ENCODE peak calls at places on chromosomes 5 and 9, in six cellular contexts. Y is lung; A is AG04450; K is right cardiac atrium; R is dorsolateral prefrontal cortex; G is CD4-positive, CD25-positive, alpha-beta regulatory T cell. D is an unnamed sample.

GRCh38 chr9:117763314-117763713 is 59.1 kb downstream of the TLR4 start:
- DNase-seq in R (no peak), A (no peak), Y (no peak), G (no peak), K (no peak), D (no peak)

GRCh38 chr5:14801792-14802191 is 69.8 kb downstream of the ANKH start:
- DNase-seq in R (no peak), A (no peak), Y (no peak), K (no peak), G (peak), D (no peak)

GRCh38 chr9:136058801-136059302 is 36.2 kb downstream of the NACC2 start:
- DNase-seq in Y (no peak), K (no peak), R (no peak), G (no peak), A (no peak), D (peak)

GRCh38 chr9:127863179-127863578 is 8.7 kb upstream of the ENG start:
- DNase-seq in R (no peak), G (no peak), Y (no peak), K (no peak), A (no peak), D (no peak)

GRCh38 chr9:105138306-105138801 is 106.1 kb upstream of the SLC44A1 start:
- DNase-seq in G (no peak), A (no peak), Y (no peak), R (no peak), K (no peak), D (peak)

GRCh38 chr9:114518599-114519022 is 13.3 kb upstream of the WHRN start:
- DNase-seq in R (no peak), A (no peak), Y (no peak), K (no peak), G (peak), D (no peak)

GRCh38 chr9:136054146-136054545 is 40.9 kb downstream of the NACC2 start:
- DNase-seq in Y (no peak), K (no peak), G (no peak), R (no peak), A (no peak), D (no peak)

GRCh38 chr9:131585375-131585774 is 40.1 kb downstream of the PRRT1B start:
- DNase-seq in R (no peak), Y (no peak), A (no peak), K (peak), G (peak), D (no peak)

GRCh38 chr5:83510199-83510730 is 38.7 kb downstream of the VCAN start:
- DNase-seq in R (no peak), K (no peak), G (peak), A (no peak), Y (no peak), D (no peak)

GRCh38 chr9:138114501-138115245 is 237.1 kb downstream of the CACNA1B start:
- DNase-seq in Y (no peak), K (no peak), A (no peak), G (no peak), R (no peak), D (no peak)

GRCh38 chr5:62585751-62586150 is 7.1 kb downstream of the LRRC70 start:
- DNase-seq in Y (no peak), R (no peak), K (no peak), G (no peak), A (no peak), D (no peak)

GRCh38 chr9:108850293-108850897 is 5.4 kb downstream of the ACTL7B start:
- DNase-seq in R (no peak), G (peak), K (no peak), Y (no peak), A (no peak), D (no peak)

GRCh38 chr5:107808671-107809137 is 138.0 kb upstream of the EFNA5 start:
- DNase-seq in A (no peak), Y (no peak), G (no peak), R (no peak), K (no peak), D (no peak)

GRCh38 chr5:115309751-115310370 is 13.4 kb upstream of the CCDC112 start:
- DNase-seq in A (peak), G (peak), Y (no peak), R (no peak), K (no peak), D (no peak)

GRCh38 chr5:63170496-63170895 is 591.9 kb downstream of the LRRC70 start:
- DNase-seq in Y (no peak), G (no peak), A (no peak), R (no peak), K (no peak), D (no peak)

GRCh38 chr9:136955202-136955942 is 3.3 kb downstream of the LCN12 start:
- DNase-seq in Y (no peak), R (no peak), G (no peak), A (no peak), K (peak), D (no peak)

GRCh38 chr5:141672856-141673813 is 8.9 kb downstream of the ARAP3 start:
- DNase-seq in A (no peak), Y (no peak), G (no peak), K (peak), R (no peak), D (no peak)

GRCh38 chr5:76771705-76772405 is 47.0 kb upstream of the F2RL1 start:
- DNase-seq in G (no peak), K (no peak), A (no peak), Y (no peak), R (no peak), D (no peak)

GRCh38 chr9:6902423-6902822 is 144.7 kb downstream of the KDM4C start:
- DNase-seq in R (no peak), Y (no peak), K (no peak), A (no peak), G (no peak), D (no peak)

GRCh38 chr9:14303526-14303925 is 10.4 kb downstream of the NFIB start:
- DNase-seq in R (no peak), K (no peak), Y (no peak), G (no peak), A (no peak), D (no peak)

GRCh38 chr9:19028835-19029451 is 4.1 kb downstream of the SAXO1 start:
- DNase-seq in K (no peak), A (peak), Y (no peak), R (peak), G (peak), D (no peak)

GRCh38 chr9:108270041-108270440 is 585.7 kb downstream of the ACTL7B start:
- DNase-seq in R (no peak), A (no peak), Y (no peak), G (no peak), K (no peak), D (no peak)

GRCh38 chr5:180592176-180592575 is 877 bp upstream of the SCGB3A1 start:
- DNase-seq in G (no peak), K (peak), Y (no peak), A (no peak), R (no peak), D (no peak)

GRCh38 chr9:136886610-136887597 is 588 bp downstream of the TRAF2 start:
- DNase-seq in G (peak), A (no peak), R (no peak), K (peak), Y (no peak), D (no peak)

GRCh38 chr5:84673785-84674184 is 289.1 kb upstream of the EDIL3 start:
- DNase-seq in Y (no peak), G (no peak), A (no peak), K (no peak), R (no peak), D (no peak)

GRCh38 chr5:74632947-74633356 is 7.6 kb downstream of the ENC1 start:
- DNase-seq in G (no peak), A (peak), Y (no peak), R (no peak), K (no peak), D (no peak)

GRCh38 chr9:75238311-75238976 is 150.1 kb downstream of the OSTF1 start:
- DNase-seq in Y (peak), R (no peak), G (peak), K (peak), A (peak), D (peak)

GRCh38 chr9:132651259-132651658 is 18.5 kb downstream of the DDX31 start:
- DNase-seq in K (no peak), A (peak), G (peak), R (no peak), Y (no peak), D (no peak)

GRCh38 chr9:20286154-20286553 is 336.1 kb downstream of the MLLT3 start:
- DNase-seq in A (no peak), K (no peak), G (no peak), R (no peak), Y (no peak), D (no peak)

GRCh38 chr5:113213551-113213971 is 221.2 kb downstream of the TSSK1B start:
- DNase-seq in R (no peak), A (no peak), Y (no peak), K (no peak), G (no peak), D (no peak)
- H3K27ac ChIP-seq in R (peak), A (no peak), Y (no peak), K (no peak), G (no peak), D (no peak)

DNA sequence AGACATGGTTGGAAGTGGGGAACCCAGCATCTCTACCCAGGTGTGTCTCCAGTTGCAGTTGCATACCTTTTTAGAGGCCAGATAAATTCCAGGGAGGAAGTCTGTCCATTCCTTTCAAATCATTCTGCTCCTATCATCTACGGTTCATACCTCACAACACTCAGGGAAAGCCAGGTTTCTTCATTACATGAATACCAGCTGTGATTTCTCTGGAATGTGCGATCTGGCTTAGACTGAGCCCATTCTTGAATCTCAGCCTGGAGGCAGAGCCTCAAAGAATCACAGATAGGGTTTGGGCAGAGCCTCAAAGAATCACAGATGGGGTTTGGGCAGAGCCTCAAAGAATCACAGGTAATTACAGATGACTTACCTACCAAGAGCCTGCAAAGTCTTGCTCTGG is 7.2 kb downstream of the P4HA2 start:
- DNase-seq in Y (no peak), R (no peak), G (no peak), A (no peak), K (no peak), D (no peak)
- H3K27ac ChIP-seq in Y (no peak), R (no peak), G (no peak), A (no peak), K (no peak), D (peak)

DNA sequence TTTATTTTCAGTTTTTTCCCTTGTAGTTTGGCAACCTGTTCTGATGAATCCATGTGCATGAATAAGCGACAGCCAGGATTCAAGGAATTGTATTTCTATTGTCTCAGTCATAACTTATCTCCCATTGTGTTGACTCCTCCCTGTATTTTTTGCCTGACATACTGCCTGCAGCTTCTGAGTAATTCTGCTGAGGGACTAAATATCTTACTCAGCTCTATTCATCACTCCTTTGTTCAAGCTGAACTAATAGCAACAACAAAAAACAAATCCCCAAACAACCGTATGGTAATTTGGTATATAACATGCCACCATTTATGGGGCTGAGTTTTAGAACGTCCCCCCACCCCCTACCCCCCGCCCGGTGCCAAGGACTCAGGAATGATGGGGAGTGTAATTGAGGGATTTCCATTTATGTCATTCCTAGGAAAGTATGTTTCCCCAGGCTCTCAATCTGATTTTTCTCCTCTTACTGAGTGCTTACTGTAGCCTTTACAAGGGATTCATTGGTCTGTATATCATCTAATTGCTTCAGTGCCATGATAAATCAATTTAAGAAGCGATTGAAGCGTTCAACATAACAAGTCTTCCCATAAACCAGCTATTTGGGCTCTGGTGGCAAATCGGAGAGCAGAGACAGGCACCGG is 40.9 kb upstream of the HSD17B4 start:
- DNase-seq in Y (no peak), A (no peak), R (no peak), G (no peak), K (no peak), D (no peak)
- H3K27ac ChIP-seq in Y (peak), A (peak), R (no peak), G (no peak), K (peak), D (no peak)

DNA sequence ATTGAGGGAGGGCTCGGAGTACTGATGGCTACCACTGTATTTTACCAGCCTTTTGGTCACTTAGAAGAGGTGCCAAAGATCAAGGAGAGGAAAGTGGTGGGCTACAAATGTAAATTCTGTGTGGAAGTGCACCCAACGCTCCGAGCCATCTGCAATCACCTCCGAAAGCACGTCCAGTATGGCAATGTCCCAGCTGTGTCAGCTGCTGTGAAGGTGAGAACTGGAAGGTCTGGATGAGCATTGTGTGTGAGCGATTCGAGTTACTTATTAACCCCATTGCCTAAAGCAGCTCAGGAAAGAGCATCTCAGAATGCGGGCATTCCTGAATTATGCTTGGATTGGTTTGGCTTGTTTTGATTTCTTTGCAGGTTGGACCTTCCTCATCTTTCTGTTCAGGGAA is 67.5 kb downstream of the ZNF462 start:
- DNase-seq in A (no peak), Y (no peak), R (no peak), K (no peak), G (no peak), D (no peak)
- H3K27ac ChIP-seq in A (no peak), Y (no peak), R (no peak), K (no peak), G (no peak), D (no peak)

DNA sequence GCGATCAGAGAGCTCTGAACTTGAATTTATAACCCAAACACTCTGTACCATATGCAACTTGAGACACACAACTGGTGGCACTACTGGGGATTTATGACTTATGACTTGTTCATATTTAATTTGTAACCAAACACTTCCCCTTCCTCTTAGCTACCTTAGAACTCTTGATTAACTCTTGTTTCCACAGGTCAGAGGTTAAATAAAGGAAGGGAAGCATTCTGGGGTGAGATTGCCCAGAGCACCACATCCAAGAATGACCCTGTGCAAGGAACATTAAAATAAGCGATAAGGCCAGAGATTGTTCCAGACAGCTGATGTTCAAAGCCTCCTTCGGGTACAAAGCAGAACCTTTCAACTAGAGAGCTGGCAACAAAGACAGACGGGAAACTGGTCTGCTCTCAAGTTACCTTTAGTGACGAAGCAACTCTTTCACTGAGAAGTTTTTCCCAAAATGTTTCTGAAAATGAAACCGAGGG is 242.6 kb downstream of the DENND1A start:
- DNase-seq in Y (no peak), A (no peak), R (no peak), G (no peak), K (no peak), D (no peak)
- H3K27ac ChIP-seq in Y (no peak), A (no peak), R (no peak), G (no peak), K (no peak), D (no peak)

DNA sequence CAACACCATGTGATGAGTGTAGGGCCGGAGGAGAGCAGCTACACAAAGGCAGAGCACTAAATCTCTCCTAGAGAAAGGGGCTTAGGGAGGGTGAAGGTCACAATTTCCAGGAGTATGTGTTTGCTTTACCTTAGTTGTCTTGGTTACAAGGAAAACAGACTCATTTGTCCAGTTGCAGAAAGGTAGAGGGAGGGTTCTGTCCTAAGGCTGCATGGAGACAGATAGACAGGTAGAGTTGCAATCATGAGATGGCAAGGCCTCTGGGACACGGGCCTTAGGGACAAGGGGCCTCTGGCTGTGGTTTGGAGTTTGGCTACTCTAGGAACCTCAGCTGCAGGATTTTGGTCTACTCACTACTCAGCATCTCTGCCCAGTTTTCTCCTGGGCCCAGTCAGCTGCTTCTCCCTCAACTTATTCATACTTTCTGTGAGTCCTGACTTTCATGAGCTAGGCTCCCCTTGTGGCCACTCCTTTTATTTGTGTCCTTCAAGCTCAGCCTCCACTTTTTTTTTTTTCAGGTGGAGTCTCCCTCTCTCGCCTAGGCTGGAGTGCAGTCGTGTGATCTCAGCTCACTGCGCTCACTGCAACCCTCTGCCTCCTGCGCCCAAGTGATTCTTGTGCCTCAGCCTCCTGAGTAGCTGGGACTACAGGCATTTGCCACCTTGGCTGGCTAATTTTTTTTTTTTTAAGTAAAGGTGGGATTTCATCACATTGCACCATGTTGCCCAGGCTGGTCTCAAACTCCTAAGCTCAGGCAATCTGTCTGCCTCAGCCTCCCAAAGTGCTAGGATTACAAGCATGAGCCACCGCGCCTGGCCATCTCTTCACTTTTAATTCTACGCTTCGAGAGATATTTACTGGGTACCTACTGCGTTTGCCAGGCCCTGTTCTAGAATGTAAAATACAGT is 76.6 kb downstream of the PTPDC1 start:
- DNase-seq in G (no peak), R (no peak), K (no peak), A (no peak), Y (no peak), D (no peak)
- H3K27ac ChIP-seq in G (no peak), R (no peak), K (no peak), A (no peak), Y (no peak), D (peak)

DNA sequence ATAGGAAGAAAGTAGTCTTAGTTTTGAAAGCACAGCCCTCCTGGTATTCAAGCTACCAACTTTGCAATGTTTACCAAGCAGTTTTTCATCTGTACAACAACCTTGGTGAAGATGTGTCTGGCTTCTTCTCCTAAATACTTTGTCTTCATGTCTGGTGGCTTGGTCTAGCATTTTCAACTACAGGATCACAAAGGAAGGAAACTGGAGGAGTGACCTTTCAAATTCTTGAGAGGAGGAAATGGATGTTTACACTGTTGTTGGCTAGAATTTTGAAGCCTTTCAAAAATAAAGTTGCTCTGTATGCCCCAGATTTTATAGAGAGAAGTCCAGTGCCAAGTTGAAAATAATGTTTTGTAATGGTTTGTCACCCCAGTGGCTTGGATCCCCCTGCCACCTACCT is 16.3 kb downstream of the PAM start:
- DNase-seq in G (no peak), A (no peak), K (no peak), R (no peak), Y (no peak), D (no peak)
- H3K27ac ChIP-seq in G (no peak), A (no peak), K (no peak), R (no peak), Y (peak), D (no peak)